ENCODE peak calls at places on chromosomes 1 and 21, in nine cellular contexts. R is CD4-positive, alpha-beta memory T cell; H is keratinocyte; Y is tibial nerve; O is mammary epithelial cell; W is H9; N is uterus; M is IMR-90; T is Peyer's patch. E is an unnamed sample.

GRCh38 chr1:21956720-21957552 is 19.8 kb upstream of the HSPG2 start:
- DNase-seq in M (peak; percentile 47), H (peak; percentile 98), W (no peak), Y (no peak), O (peak; percentile 99), R (peak; percentile 66), T (peak; percentile 54), N (peak; percentile 45), E (no peak)

GRCh38 chr1:56435434-56436337 is 143.7 kb downstream of the PLPP3 start:
- DNase-seq in Y (no peak), O (no peak), T (no peak), R (no peak), H (no peak), W (peak; percentile 78), N (no peak), M (no peak), E (no peak)

GRCh38 chr1:246506785-246507639 is at the start of gene SMYD3:
- DNase-seq in R (peak; percentile 79), W (peak; percentile 92), N (peak; percentile 78), T (peak; percentile 63), Y (peak; percentile 11), M (peak; percentile 66), O (peak; percentile 73), H (no peak), E (peak; percentile 46)

GRCh38 chr1:14498839-14499238 is 99.6 kb upstream of the KAZN start:
- DNase-seq in R (no peak), O (no peak), W (no peak), N (no peak), M (no peak), Y (no peak), T (no peak), H (no peak), E (no peak)

GRCh38 chr1:237220243-237220642 is 178.3 kb downstream of the RYR2 start:
- DNase-seq in W (no peak), R (no peak), H (no peak), T (no peak), O (no peak), N (peak; percentile 20), M (no peak), Y (no peak), E (no peak)

GRCh38 chr1:12811409-12811784 is 19.8 kb downstream of the PRAMEF11 start:
- DNase-seq in N (no peak), M (no peak), Y (no peak), W (no peak), O (no peak), R (no peak), T (no peak), H (no peak), E (no peak)

GRCh38 chr21:42435401-42435800 is 31.7 kb downstream of the UBASH3A start:
- DNase-seq in W (no peak), Y (no peak), M (no peak), R (no peak), O (no peak), H (no peak), T (no peak), N (no peak), E (no peak)

GRCh38 chr21:44817914-44818635 is at the start of gene SUMO3:
- DNase-seq in O (peak; percentile 65), M (peak; percentile 76), R (peak; percentile 91), H (no peak), N (peak; percentile 88), W (peak; percentile 74), Y (peak; percentile 74), T (peak; percentile 78), E (peak; percentile 51)

GRCh38 chr1:20443703-20444587 is 42.1 kb downstream of the CAMK2N1 start:
- DNase-seq in O (peak; percentile 64), H (no peak), R (no peak), T (no peak), W (no peak), M (no peak), N (no peak), Y (no peak), E (no peak)

GRCh38 chr1:20446796-20447195 is 39.2 kb downstream of the CAMK2N1 start:
- DNase-seq in O (peak; percentile 57), W (no peak), T (no peak), Y (no peak), R (no peak), M (peak; percentile 66), N (no peak), H (no peak), E (no peak)

GRCh38 chr1:20440785-20441200 is 45.2 kb downstream of the CAMK2N1 start:
- DNase-seq in R (peak; percentile 44), O (peak; percentile 24), N (peak; percentile 37), M (peak; percentile 47), W (peak; percentile 83), Y (no peak), H (no peak), T (peak; percentile 19), E (peak; percentile 13)

GRCh38 chr1:20445956-20446355 is 40.1 kb downstream of the CAMK2N1 start:
- DNase-seq in O (no peak), T (no peak), R (no peak), N (no peak), Y (no peak), H (no peak), M (no peak), W (no peak), E (no peak)

DNA sequence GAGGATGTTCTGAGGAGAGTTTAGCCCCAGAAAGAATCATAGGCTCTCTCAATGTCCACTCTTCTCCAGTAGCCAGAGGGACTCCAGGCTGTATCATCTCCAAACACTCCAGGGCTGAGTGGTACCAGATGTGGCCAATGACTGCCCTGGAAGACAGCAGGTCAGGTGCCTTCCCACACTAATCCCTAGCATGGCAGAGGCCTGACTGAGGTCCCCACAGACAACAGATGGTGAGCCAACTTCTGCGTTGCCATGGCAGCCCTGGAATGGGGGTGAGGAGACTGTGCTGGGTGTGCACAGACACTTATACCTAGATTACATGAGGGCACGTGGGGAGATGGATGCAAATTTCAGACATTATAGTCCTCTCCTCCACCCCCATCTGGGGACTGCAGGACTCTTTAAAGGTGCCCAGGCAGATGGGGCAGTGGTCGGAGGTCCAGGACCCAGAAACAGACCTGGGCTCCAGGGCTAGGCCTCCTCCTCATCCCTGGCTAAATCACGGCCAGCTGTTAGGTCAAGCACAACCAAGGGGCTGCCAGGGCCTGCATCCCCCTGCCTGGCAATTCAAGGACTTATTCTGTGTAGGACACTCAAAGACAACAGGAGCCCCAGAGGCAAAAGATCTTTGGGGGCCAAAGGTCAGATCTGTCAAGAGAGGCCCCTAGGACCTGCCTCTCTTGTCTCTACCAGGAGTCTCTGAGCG is 42.9 kb downstream of the CAMK2N1 start:
- DNase-seq in M (peak; percentile 17), Y (no peak), T (no peak), O (no peak), N (no peak), W (no peak), H (no peak), R (no peak), E (no peak)
- H3K27ac ChIP-seq in M (no peak overlapping the region), Y (no peak overlapping the region), T (no peak overlapping the region), O (no peak overlapping the region), N (no peak overlapping the region), W (no peak overlapping the region), H (no peak overlapping the region), R (no peak overlapping the region), E (no peak overlapping the region)

DNA sequence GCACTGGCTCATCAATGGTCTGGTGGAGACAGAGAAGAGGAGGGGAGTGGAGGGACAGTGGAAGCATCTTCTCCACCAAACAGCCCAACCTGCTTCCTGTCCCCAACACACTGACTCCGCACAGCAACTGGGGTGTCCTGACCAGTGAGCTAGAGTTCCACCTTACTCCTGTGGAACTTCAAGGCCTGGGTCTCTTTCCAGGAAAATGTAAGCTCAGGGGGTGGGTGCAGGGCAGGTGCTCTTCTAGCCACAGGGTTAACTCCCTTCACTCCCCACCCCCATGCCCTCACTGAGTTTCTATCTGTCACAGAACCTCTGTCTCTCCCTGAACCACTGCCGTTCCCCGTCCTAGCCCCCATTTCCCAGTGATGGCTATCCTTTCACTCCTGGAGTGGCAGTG is 876 bp downstream of the MOB3C start:
- DNase-seq in M (no peak), H (no peak), T (no peak), Y (no peak), W (no peak), N (no peak), O (no peak), R (no peak), E (no peak)
- H3K4me1 ChIP-seq in M (peaks cover 20% of the 10 kb centered on the region), H (peaks cover 51% of the 10 kb centered on the region), T (peaks cover 51% of the 10 kb centered on the region), Y (peaks cover 55% of the 10 kb centered on the region), W (peaks cover 14% of the 10 kb centered on the region), N (no peaks in the 10 kb centered on the region), O (peaks cover 48% of the 10 kb centered on the region), R (peaks cover 53% of the 10 kb centered on the region), E (peaks cover 53% of the 10 kb centered on the region)

GRCh38 chr1:44146536-44147361 is 5.3 kb upstream of the KLF18 start:
- DNase-seq in O (no peak), T (no peak), W (peak; percentile 42), H (no peak), M (no peak), Y (no peak), R (no peak), N (no peak), E (no peak)

GRCh38 chr1:44135896-44136295 is 5.5 kb downstream of the KLF18 start:
- DNase-seq in H (no peak), N (no peak), R (no peak), O (no peak), M (no peak), T (no peak), Y (no peak), W (no peak), E (no peak)

GRCh38 chr1:44144962-44145756 is 3.7 kb upstream of the KLF18 start:
- DNase-seq in R (no peak), H (no peak), W (no peak), T (no peak), O (no peak), M (peak; percentile 34), N (no peak), Y (no peak), E (no peak)

GRCh38 chr1:44138239-44138638 is 3.2 kb downstream of the KLF18 start:
- DNase-seq in W (no peak), Y (no peak), T (no peak), R (no peak), M (no peak), O (no peak), N (no peak), H (no peak), E (no peak)

GRCh38 chr1:44141531-44141930 is at the start of gene KLF18:
- DNase-seq in Y (no peak), R (no peak), T (no peak), N (no peak), W (no peak), H (no peak), M (no peak), O (no peak), E (no peak)
- H3K27ac ChIP-seq in Y (no peak within 1 kb of the TSS), R (no peak within 1 kb of the TSS), T (no peak within 1 kb of the TSS), N (no peak within 1 kb of the TSS), W (no peak within 1 kb of the TSS), H (no peak within 1 kb of the TSS), M (no peak within 1 kb of the TSS), O (no peak within 1 kb of the TSS), E (no peak within 1 kb of the TSS)

GRCh38 chr1:66373072-66373685 is 160.8 kb upstream of the SGIP1 start:
- DNase-seq in T (no peak), M (no peak), W (no peak), R (no peak), H (no peak), Y (no peak), N (no peak), O (no peak), E (no peak)
- H3K4me1 ChIP-seq in T (peaks cover 17% of the 10 kb centered on the region), M (peaks cover 22% of the 10 kb centered on the region), W (no peaks in the 10 kb centered on the region), R (peaks cover 81% of the 10 kb centered on the region), H (no peaks in the 10 kb centered on the region), Y (peaks cover 36% of the 10 kb centered on the region), N (no peaks in the 10 kb centered on the region), O (no peaks in the 10 kb centered on the region), E (peaks cover 18% of the 10 kb centered on the region)

E was measured in gastrocnemius medialis.